ENCODE peak calls at places on chromosome 4, in four cellular contexts. F, D, K and Q are unnamed samples.

GRCh38 chr4:7747062-7747385 is 192.6 kb downstream of the AFAP1 start:
- DNase-seq in D (no peak), F (peak), K (no peak), Q (no peak)

GRCh38 chr4:113436360-113436759 is 325.2 kb downstream of the CAMK2D start:
- DNase-seq in D (no peak), K (no peak), F (peak), Q (peak)

GRCh38 chr4:169059294-169060201 is 49.5 kb upstream of the CBR4 start:
- DNase-seq in K (no peak), D (no peak), F (peak), Q (no peak)

GRCh38 chr4:30973993-30974392 is 253.8 kb downstream of the PCDH7 start:
- DNase-seq in D (no peak), K (no peak), F (no peak), Q (no peak)

GRCh38 chr4:89645512-89645911 is 191.4 kb downstream of the SNCA start:
- DNase-seq in D (no peak), F (no peak), K (no peak), Q (peak)

GRCh38 chr4:184383497-184384055 is 90.8 kb downstream of the IRF2 start:
- DNase-seq in F (no peak), K (no peak), D (no peak), Q (no peak)

GRCh38 chr4:52864816-52865215 is 2.7 kb downstream of the RASL11B start:
- DNase-seq in K (peak), F (no peak), D (no peak), Q (peak)

GRCh38 chr4:169397762-169398161 is 127.0 kb upstream of the SH3RF1 start:
- DNase-seq in F (no peak), K (peak), D (no peak), Q (no peak)

GRCh38 chr4:2714071-2714770 is 41.9 kb downstream of the TNIP2 start:
- DNase-seq in D (no peak), K (peak), F (no peak), Q (peak)

GRCh38 chr4:24203896-24204295 is 314.0 kb upstream of the PPARGC1A start:
- DNase-seq in K (no peak), F (no peak), D (no peak), Q (no peak)

GRCh38 chr4:106694232-106694631 is 325.7 kb upstream of the GIMD1 start:
- DNase-seq in D (no peak), K (no peak), F (peak), Q (no peak)

GRCh38 chr4:72895408-72895807 is 174.1 kb downstream of the COX18 start:
- DNase-seq in F (no peak), K (no peak), D (no peak), Q (no peak)

GRCh38 chr4:78298618-78299017 is 241.5 kb downstream of the FRAS1 start:
- DNase-seq in D (no peak), F (no peak), K (no peak), Q (no peak)

GRCh38 chr4:53192017-53192416 is 173.8 kb downstream of the SCFD2 start:
- DNase-seq in K (no peak), D (no peak), F (no peak), Q (no peak)

GRCh38 chr4:75255261-75255660 is 258.9 kb downstream of the RCHY1 start:
- DNase-seq in F (no peak), K (no peak), D (no peak), Q (no peak)

GRCh38 chr4:114694770-114695169 is 96.2 kb downstream of the UGT8 start:
- DNase-seq in K (peak), F (peak), D (no peak), Q (no peak)

GRCh38 chr4:5165419-5166369 is 114.4 kb downstream of the STK32B start:
- DNase-seq in D (no peak), F (no peak), K (no peak), Q (no peak)

GRCh38 chr4:184402239-184402638 is 72.1 kb downstream of the IRF2 start:
- DNase-seq in K (no peak), D (no peak), F (no peak), Q (no peak)

GRCh38 chr4:3676907-3677495 is 89.2 kb upstream of the ADRA2C start:
- DNase-seq in K (no peak), F (no peak), D (no peak), Q (no peak)

GRCh38 chr4:30429813-30430466 is 290.2 kb upstream of the PCDH7 start:
- DNase-seq in D (no peak), K (no peak), F (no peak), Q (no peak)

GRCh38 chr4:184356366-184356765 is 118.0 kb downstream of the IRF2 start:
- DNase-seq in D (no peak), K (no peak), F (no peak), Q (no peak)

GRCh38 chr4:70818173-70818856 is 21.4 kb downstream of the GRSF1 start:
- DNase-seq in D (no peak), K (no peak), F (no peak), Q (no peak)

GRCh38 chr4:161314371-161314770 is 849.4 kb downstream of the FSTL5 start:
- DNase-seq in D (no peak), K (no peak), F (no peak), Q (no peak)

GRCh38 chr4:57442834-57443291 is 332.7 kb upstream of the IGFBP7 start:
- DNase-seq in F (peak), D (no peak), K (peak), Q (peak)

GRCh38 chr4:108337923-108338322 is 169.2 kb upstream of the LEF1 start:
- DNase-seq in F (no peak), K (no peak), D (no peak), Q (peak)

GRCh38 chr4:146317783-146318182 is 103.4 kb downstream of the REELD1 start:
- DNase-seq in F (no peak), D (no peak), K (no peak), Q (no peak)

GRCh38 chr4:84920591-84920990 is 45.9 kb downstream of the WDFY3 start:
- DNase-seq in F (no peak), D (no peak), K (no peak), Q (no peak)

GRCh38 chr4:23959401-23960148 is 69.7 kb upstream of the PPARGC1A start:
- DNase-seq in K (no peak), D (no peak), F (no peak), Q (no peak)